ENCODE peak calls at places on chromosome 15, in seven cellular contexts. One of them, this sample, is unnamed.
A peak's percentile ranks its signal among the peaks of the same experiment; 100 is the strongest.

GRCh38 chr15:49656734-49657133 is 35.9 kb downstream of the DTWD1 start:
- DNase-seq in mucosa of gallbladder: no peak
- DNase-seq in stromal cell of bone marrow: no peak
- DNase-seq in stimulated activated CD4-positive, alpha-beta T cell treated with anti-CD3 and anti-CD28 coated beads, Interleukin-1b, Interleukin-23, amount 100 ng/mL, for 48 hours: no peak
- DNase-seq in A673: no peak
- DNase-seq in activated CD4-positive, alpha-beta T cell treated with anti-CD3 and anti-CD28 coated beads, Interleukin-2, amount 50 U/mL, for 1 hour: no peak
- DNase-seq in NCI-H1092 treated with DMSO at 0.1 percent for 48 hours: no peak
- DNase-seq in this sample: no peak

GRCh38 chr15:89654847-89655805 is at the start of gene KIF7:
- DNase-seq in activated CD4-positive, alpha-beta T cell treated with anti-CD3 and anti-CD28 coated beads, Interleukin-2, amount 50 U/mL, for 1 hour: no peak
- DNase-seq in stromal cell of bone marrow: no peak
- DNase-seq in mucosa of gallbladder: no peak
- DNase-seq in A673: peak; percentile 61
- DNase-seq in stimulated activated CD4-positive, alpha-beta T cell treated with anti-CD3 and anti-CD28 coated beads, Interleukin-1b, Interleukin-23, amount 100 ng/mL, for 48 hours: peak; percentile 23
- DNase-seq in NCI-H1092 treated with DMSO at 0.1 percent for 48 hours: no peak
- DNase-seq in this sample: peak; percentile 63

GRCh38 chr15:85752591-85752990 is 42.1 kb downstream of the KLHL25 start:
- DNase-seq in mucosa of gallbladder: peak; percentile 43
- DNase-seq in stimulated activated CD4-positive, alpha-beta T cell treated with anti-CD3 and anti-CD28 coated beads, Interleukin-1b, Interleukin-23, amount 100 ng/mL, for 48 hours: no peak
- DNase-seq in NCI-H1092 treated with DMSO at 0.1 percent for 48 hours: no peak
- DNase-seq in stromal cell of bone marrow: no peak
- DNase-seq in A673: no peak
- DNase-seq in activated CD4-positive, alpha-beta T cell treated with anti-CD3 and anti-CD28 coated beads, Interleukin-2, amount 50 U/mL, for 1 hour: no peak
- DNase-seq in this sample: no peak

GRCh38 chr15:52658955-52659354 is 20.2 kb downstream of the ATOSA start:
- DNase-seq in mucosa of gallbladder: no peak
- DNase-seq in stromal cell of bone marrow: no peak
- DNase-seq in stimulated activated CD4-positive, alpha-beta T cell treated with anti-CD3 and anti-CD28 coated beads, Interleukin-1b, Interleukin-23, amount 100 ng/mL, for 48 hours: peak; percentile 32
- DNase-seq in NCI-H1092 treated with DMSO at 0.1 percent for 48 hours: no peak
- DNase-seq in activated CD4-positive, alpha-beta T cell treated with anti-CD3 and anti-CD28 coated beads, Interleukin-2, amount 50 U/mL, for 1 hour: peak; percentile 10
- DNase-seq in A673: no peak
- DNase-seq in this sample: peak; percentile 6

GRCh38 chr15:50256188-50257041 is 9.1 kb downstream of the HDC start:
- DNase-seq in stromal cell of bone marrow: peak; percentile 34
- DNase-seq in NCI-H1092 treated with DMSO at 0.1 percent for 48 hours: no peak
- DNase-seq in stimulated activated CD4-positive, alpha-beta T cell treated with anti-CD3 and anti-CD28 coated beads, Interleukin-1b, Interleukin-23, amount 100 ng/mL, for 48 hours: no peak
- DNase-seq in activated CD4-positive, alpha-beta T cell treated with anti-CD3 and anti-CD28 coated beads, Interleukin-2, amount 50 U/mL, for 1 hour: no peak
- DNase-seq in mucosa of gallbladder: no peak
- DNase-seq in A673: no peak
- DNase-seq in this sample: no peak

GRCh38 chr15:32867313-32867626 is 149.5 kb downstream of the GREM1 start:
- DNase-seq in stromal cell of bone marrow: no peak
- DNase-seq in mucosa of gallbladder: no peak
- DNase-seq in NCI-H1092 treated with DMSO at 0.1 percent for 48 hours: no peak
- DNase-seq in stimulated activated CD4-positive, alpha-beta T cell treated with anti-CD3 and anti-CD28 coated beads, Interleukin-1b, Interleukin-23, amount 100 ng/mL, for 48 hours: no peak
- DNase-seq in A673: no peak
- DNase-seq in activated CD4-positive, alpha-beta T cell treated with anti-CD3 and anti-CD28 coated beads, Interleukin-2, amount 50 U/mL, for 1 hour: no peak
- DNase-seq in this sample: no peak

GRCh38 chr15:72491768-72492167 is 17.6 kb downstream of the ARIH1 start:
- DNase-seq in stromal cell of bone marrow: peak; percentile 63
- DNase-seq in activated CD4-positive, alpha-beta T cell treated with anti-CD3 and anti-CD28 coated beads, Interleukin-2, amount 50 U/mL, for 1 hour: no peak
- DNase-seq in mucosa of gallbladder: no peak
- DNase-seq in NCI-H1092 treated with DMSO at 0.1 percent for 48 hours: no peak
- DNase-seq in stimulated activated CD4-positive, alpha-beta T cell treated with anti-CD3 and anti-CD28 coated beads, Interleukin-1b, Interleukin-23, amount 100 ng/mL, for 48 hours: no peak
- DNase-seq in A673: no peak
- DNase-seq in this sample: no peak

GRCh38 chr15:97071658-97072057 is 741.2 kb downstream of the NR2F2 start:
- DNase-seq in activated CD4-positive, alpha-beta T cell treated with anti-CD3 and anti-CD28 coated beads, Interleukin-2, amount 50 U/mL, for 1 hour: no peak
- DNase-seq in NCI-H1092 treated with DMSO at 0.1 percent for 48 hours: no peak
- DNase-seq in stromal cell of bone marrow: no peak
- DNase-seq in mucosa of gallbladder: no peak
- DNase-seq in stimulated activated CD4-positive, alpha-beta T cell treated with anti-CD3 and anti-CD28 coated beads, Interleukin-1b, Interleukin-23, amount 100 ng/mL, for 48 hours: no peak
- DNase-seq in A673: peak; percentile 54
- DNase-seq in this sample: no peak

GRCh38 chr15:49155834-49156627 is 632 bp upstream of the COPS2 start:
- DNase-seq in stimulated activated CD4-positive, alpha-beta T cell treated with anti-CD3 and anti-CD28 coated beads, Interleukin-1b, Interleukin-23, amount 100 ng/mL, for 48 hours: no peak
- DNase-seq in mucosa of gallbladder: no peak
- DNase-seq in stromal cell of bone marrow: no peak
- DNase-seq in activated CD4-positive, alpha-beta T cell treated with anti-CD3 and anti-CD28 coated beads, Interleukin-2, amount 50 U/mL, for 1 hour: no peak
- DNase-seq in A673: no peak
- DNase-seq in NCI-H1092 treated with DMSO at 0.1 percent for 48 hours: no peak
- DNase-seq in this sample: peak; percentile 19

This sample was measured in stimulated activated naive CD8-positive, alpha-beta T cell treated with anti-CD3 and anti-CD28 coated beads, Interleukin-15, Interleukin-2, amounts not matched to agents 100 U/mL and 50 U/mL, for 24 hours.